ENCODE peak calls at places on chromosomes 16 and 17, in seven cellular contexts. B, N, K, Y, H, T and C are unnamed samples.
A peak's percentile ranks its signal among the peaks of the same experiment; 100 is the strongest.

GRCh38 chr16:59164461-59164860 is 430.3 kb upstream of the GOT2 start:
- DNase-seq in H (no peak), T (no peak), B (no peak), K (no peak), Y (no peak), N (no peak), C (no peak)

GRCh38 chr16:81201267-81201666 is 37.2 kb upstream of the BCO1 start:
- DNase-seq in T (no peak), K (peak; percentile 10), N (peak; percentile 74), B (no peak), Y (no peak), H (no peak), C (peak; percentile 22)

GRCh38 chr16:30659507-30660423 is 1.5 kb downstream of the FBRS start:
- DNase-seq in N (no peak), B (no peak), K (no peak), Y (peak; percentile 49), T (peak; percentile 67), H (peak; percentile 52), C (no peak)

GRCh38 chr17:51200295-51200694 is 34.1 kb downstream of the NME2 start:
- DNase-seq in K (no peak), B (no peak), H (no peak), Y (no peak), T (no peak), N (no peak), C (no peak)

GRCh38 chr16:58094791-58095574 is 34.2 kb downstream of the CFAP20 start:
- DNase-seq in Y (no peak), K (no peak), B (no peak), N (no peak), H (no peak), T (no peak), C (no peak)

GRCh38 chr17:78117027-78117981 is 11.3 kb downstream of the TMC6 start:
- DNase-seq in H (no peak), T (peak; percentile 47), K (no peak), N (no peak), B (no peak), Y (peak; percentile 72), C (no peak)

GRCh38 chr16:15899538-15900100 is 11.2 kb upstream of the CEP20 start:
- DNase-seq in T (peak; percentile 91), Y (peak; percentile 31), B (peak; percentile 66), K (peak; percentile 89), N (peak; percentile 95), H (peak; percentile 55), C (peak; percentile 90)

GRCh38 chr17:50051082-50051576 is 4.8 kb upstream of the ITGA3 start:
- DNase-seq in Y (no peak), T (peak; percentile 99), H (peak; percentile 82), B (no peak), N (peak; percentile 100), K (peak; percentile 88), C (no peak)

GRCh38 chr17:72592242-72592966 is 471.6 kb downstream of the SOX9 start:
- DNase-seq in K (peak; percentile 84), Y (peak; percentile 87), N (peak; percentile 95), B (peak; percentile 67), T (peak; percentile 74), H (peak; percentile 11), C (peak; percentile 79)

GRCh38 chr16:64311241-64311640 is 810.6 kb downstream of the CDH11 start:
- DNase-seq in H (no peak), N (peak; percentile 48), B (no peak), T (no peak), K (no peak), Y (no peak), C (no peak)

GRCh38 chr16:57807252-57807967 is 5.1 kb upstream of the KIFC3 start:
- DNase-seq in K (no peak), Y (no peak), H (no peak), T (no peak), N (peak; percentile 58), B (no peak), C (no peak)

GRCh38 chr16:68737730-68738590 is 868 bp downstream of the CDH1 start:
- DNase-seq in Y (peak; percentile 87), B (no peak), H (peak; percentile 9), K (no peak), N (peak; percentile 52), T (peak; percentile 84), C (no peak)
- TF ChIP-seq CTCF in Y (peak; percentile 27), B (no peak), H (no peak), K (no peak), N (peak; percentile 28), T (no peak), C (no peak)

DNA sequence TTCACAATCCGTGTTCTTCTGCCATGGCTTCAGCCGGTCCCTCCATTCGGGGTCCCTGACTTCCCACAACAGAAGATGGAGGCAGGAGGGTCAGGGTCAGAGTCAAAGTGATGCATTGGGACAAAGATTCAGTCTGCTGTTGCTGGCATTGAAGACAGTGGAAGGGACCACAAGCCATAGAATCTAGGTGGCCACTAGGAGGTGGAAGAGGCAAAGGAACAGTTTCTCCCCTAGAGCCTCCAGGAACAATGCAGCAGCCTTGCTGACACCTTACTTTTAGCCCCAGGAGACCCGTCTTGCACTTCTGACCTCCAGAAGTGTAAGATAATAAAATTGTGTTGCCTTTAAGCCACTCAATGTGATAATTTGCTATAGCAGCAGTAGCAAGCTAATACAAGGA is 55.9 kb downstream of the MFSD11 start:
- DNase-seq in K (peak; percentile 23), H (no peak), Y (no peak), T (peak; percentile 37), B (no peak), N (peak; percentile 79), C (peak; percentile 26)
- TF ChIP-seq CTCF in K (peak; percentile 46), H (no peak), Y (no peak), T (peak; percentile 25), B (peak; percentile 56), N (peak; percentile 81), C (peak; percentile 43)

GRCh38 chr16:17850626-17851265 is 380.0 kb upstream of the XYLT1 start:
- DNase-seq in H (no peak), B (no peak), N (no peak), K (no peak), Y (no peak), T (no peak), C (no peak)
- TF ChIP-seq CTCF in H (no peak), B (no peak), N (no peak), K (no peak), Y (no peak), T (no peak), C (no peak)

DNA sequence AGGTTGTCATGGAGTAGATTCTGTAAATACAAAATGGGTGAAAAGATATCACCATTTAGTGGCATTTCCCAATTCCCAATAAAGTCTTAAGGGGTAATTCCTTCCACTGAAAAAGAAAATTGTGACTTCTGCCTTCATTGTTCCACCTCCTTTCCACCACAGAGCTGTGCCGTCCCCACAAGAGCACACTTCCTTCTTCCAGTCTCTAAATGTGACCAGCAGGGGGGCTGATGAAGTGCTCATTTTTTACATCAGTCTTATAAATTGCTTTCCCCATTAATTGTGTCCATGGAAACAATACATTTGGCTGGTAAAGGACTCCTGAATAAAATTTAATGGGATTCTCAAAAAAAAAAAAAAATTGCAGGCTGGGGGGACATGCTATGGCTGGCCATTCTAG is 260.8 kb upstream of the PSMD7 start:
- DNase-seq in Y (no peak), T (peak; percentile 22), B (no peak), H (no peak), N (peak; percentile 1), K (peak; percentile 2), C (no peak)
- TF ChIP-seq CTCF in Y (no peak), T (peak; percentile 37), B (peak; percentile 28), H (no peak), N (peak; percentile 35), K (peak; percentile 8), C (no peak)

DNA sequence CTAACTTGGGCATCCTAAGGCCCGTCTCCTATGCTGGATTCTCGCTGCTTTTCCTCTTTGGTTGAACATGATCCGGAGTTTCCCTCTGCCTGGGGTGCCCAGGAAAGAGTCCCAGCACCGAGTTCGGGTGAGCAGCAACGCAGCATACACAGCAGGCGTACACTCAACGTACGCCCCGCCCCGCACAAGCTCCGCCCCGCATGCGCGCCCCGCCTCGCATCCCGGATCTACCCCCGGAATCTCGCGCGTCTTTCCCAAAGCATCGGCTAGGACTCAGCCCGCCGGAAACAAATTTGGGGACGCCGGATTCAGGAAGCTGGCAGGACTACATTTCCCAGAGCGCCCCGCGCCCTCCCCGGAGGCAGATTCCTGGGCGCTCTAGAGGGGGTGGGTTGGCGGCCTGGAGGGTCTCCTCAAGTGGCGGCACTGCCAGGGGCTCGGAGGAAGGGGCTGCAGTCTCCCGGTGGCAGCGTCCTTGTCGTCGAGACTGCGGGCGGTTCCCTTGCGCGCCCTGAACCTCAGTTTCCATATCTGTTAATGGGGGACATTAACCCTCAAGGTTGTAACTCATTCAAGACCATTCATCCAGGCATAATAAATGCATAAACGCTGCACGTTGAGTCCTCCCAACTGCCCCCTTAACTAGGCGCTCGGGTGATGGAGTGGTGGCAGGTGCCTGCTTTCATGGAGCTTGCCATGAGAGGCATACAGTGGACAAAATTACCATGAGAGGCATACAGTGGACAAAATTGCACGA is 1.8 kb upstream of the ZNF500 start:
- DNase-seq in B (peak; percentile 81), H (peak; percentile 97), T (peak; percentile 99), K (peak; percentile 92), Y (peak; percentile 99), N (peak; percentile 91), C (peak; percentile 93)
- TF ChIP-seq CTCF in B (no peak), H (no peak), T (no peak), K (no peak), Y (no peak), N (no peak), C (no peak)

DNA sequence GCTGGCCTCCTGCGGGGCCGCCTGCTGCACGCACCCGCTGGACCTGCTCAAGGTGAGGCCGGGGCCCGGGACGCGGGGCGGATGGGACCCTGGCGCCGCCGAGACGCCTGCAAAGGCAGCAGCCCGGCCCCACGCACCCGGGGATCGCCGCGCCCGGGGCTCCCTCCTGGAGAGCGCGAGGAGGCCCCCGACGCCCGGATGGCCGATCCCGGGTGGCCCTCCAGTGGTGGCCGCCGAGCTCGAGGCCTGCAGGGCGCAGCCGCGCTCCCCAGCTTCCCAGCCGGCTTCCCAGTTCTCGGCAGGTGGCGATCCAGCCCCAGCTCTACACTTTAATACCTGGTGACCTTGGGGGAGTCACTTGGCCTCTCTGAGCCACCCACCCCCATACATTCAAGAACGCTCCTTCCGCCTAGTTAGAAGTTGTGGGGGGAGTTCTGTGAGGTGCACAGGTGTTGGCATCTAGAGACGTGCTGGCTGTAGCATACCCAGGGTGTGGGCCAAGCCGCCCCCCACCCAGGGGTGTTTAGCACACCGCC is 452 bp downstream of the SLC25A10 start:
- DNase-seq in T (peak; percentile 71), Y (no peak), N (peak; percentile 25), K (no peak), H (peak; percentile 35), B (no peak), C (no peak)
- TF ChIP-seq CTCF in T (no peak), Y (no peak), N (no peak), K (peak; percentile 30), H (no peak), B (peak; percentile 21), C (no peak)